ENCODE peak calls at places on chromosome 21, in six cellular contexts. S, V, P, T, X and D are unnamed samples.
A peak's percentile ranks its signal among the peaks of the same experiment; 100 is the strongest.

GRCh38 chr21:18913914-18914313 is 510.3 kb upstream of the TMPRSS15 start:
- DNase-seq in T (no peak), V (no peak), P (no peak), S (no peak), X (no peak), D (no peak)

GRCh38 chr21:35981514-35982070 is 78.7 kb downstream of the SETD4 start:
- DNase-seq in P (no peak), X (no peak), V (no peak), S (no peak), T (peak; percentile 67), D (no peak)

GRCh38 chr21:30882907-30883597 is 1.7 kb upstream of the KRTAP11-1 start:
- DNase-seq in V (no peak), X (no peak), P (no peak), T (no peak), S (no peak), D (no peak)

GRCh38 chr21:15151385-15152103 is 86.7 kb upstream of the NRIP1 start:
- DNase-seq in S (no peak), P (no peak), V (no peak), T (no peak), X (no peak), D (no peak)

GRCh38 chr21:45074048-45074817 is at the start of gene ADARB1:
- DNase-seq in V (peak; percentile 92), X (peak; percentile 90), P (peak; percentile 48), T (peak; percentile 44), S (no peak), D (peak; percentile 52)

GRCh38 chr21:44734026-44734745 is 22.8 kb upstream of the TSPEAR start:
- DNase-seq in V (no peak), X (no peak), S (no peak), T (no peak), P (no peak), D (no peak)

GRCh38 chr21:27219068-27219467 is 252.2 kb upstream of the ADAMTS5 start:
- DNase-seq in T (no peak), V (peak; percentile 3), S (no peak), X (no peak), P (no peak), D (no peak)

GRCh38 chr21:41112740-41113692 is 54.9 kb upstream of the BACE2 start:
- DNase-seq in V (peak; percentile 53), P (no peak), S (peak; percentile 54), X (peak; percentile 36), T (no peak), D (peak; percentile 21)

GRCh38 chr21:38289697-38290096 is 32.9 kb downstream of the KCNJ15 start:
- DNase-seq in P (no peak), T (no peak), S (peak; percentile 71), V (peak; percentile 67), X (no peak), D (no peak)

GRCh38 chr21:36691539-36692124 is 7.3 kb upstream of the SIM2 start:
- DNase-seq in S (no peak), P (no peak), T (no peak), V (no peak), X (peak; percentile 43), D (no peak)